ENCODE peak calls at places on chromosomes 11 and 22, in four cellular contexts. One of them, this sample, is unnamed.
A peak's percentile ranks its signal among the peaks of the same experiment; 100 is the strongest.

GRCh38 chr22:35337932-35338331 is 38.2 kb downstream of the TOM1 start:
- DNase-seq in SHP77 treated with DMSO at 0.1 percent for 48 hours: no peak
- DNase-seq in CD8-positive, alpha-beta memory T cell: no peak
- DNase-seq in endothelial cell: no peak
- DNase-seq in this sample: no peak

GRCh38 chr22:28141614-28142013 is 222.6 kb upstream of the PITPNB start:
- DNase-seq in SHP77 treated with DMSO at 0.1 percent for 48 hours: no peak
- DNase-seq in endothelial cell: no peak
- DNase-seq in CD8-positive, alpha-beta memory T cell: no peak
- DNase-seq in this sample: no peak

GRCh38 chr11:65497141-65498041 is 1.5 kb upstream of the MALAT1 start:
- DNase-seq in CD8-positive, alpha-beta memory T cell: peak; percentile 96
- DNase-seq in endothelial cell: peak; percentile 99
- DNase-seq in SHP77 treated with DMSO at 0.1 percent for 48 hours: peak; percentile 97
- DNase-seq in this sample: peak; percentile 99

GRCh38 chr11:76745059-76745376 is 38.1 kb upstream of the TSKU start:
- DNase-seq in SHP77 treated with DMSO at 0.1 percent for 48 hours: no peak
- DNase-seq in endothelial cell: no peak
- DNase-seq in CD8-positive, alpha-beta memory T cell: no peak
- DNase-seq in this sample: no peak

GRCh38 chr22:24208012-24208749 is 26.9 kb downstream of the SUSD2 start:
- DNase-seq in SHP77 treated with DMSO at 0.1 percent for 48 hours: no peak
- DNase-seq in endothelial cell: no peak
- DNase-seq in CD8-positive, alpha-beta memory T cell: no peak
- DNase-seq in this sample: no peak

GRCh38 chr11:27599217-27599616 is 92.6 kb upstream of the LIN7C start:
- DNase-seq in CD8-positive, alpha-beta memory T cell: no peak
- DNase-seq in endothelial cell: no peak
- DNase-seq in SHP77 treated with DMSO at 0.1 percent for 48 hours: no peak
- DNase-seq in this sample: no peak

GRCh38 chr22:31496735-31497146 is 405 bp downstream of the SFI1 start:
- DNase-seq in endothelial cell: peak; percentile 14
- DNase-seq in SHP77 treated with DMSO at 0.1 percent for 48 hours: no peak
- DNase-seq in CD8-positive, alpha-beta memory T cell: peak; percentile 35
- DNase-seq in this sample: no peak

GRCh38 chr11:45501980-45502545 is 163.4 kb downstream of the CHST1 start:
- DNase-seq in SHP77 treated with DMSO at 0.1 percent for 48 hours: no peak
- DNase-seq in endothelial cell: no peak
- DNase-seq in CD8-positive, alpha-beta memory T cell: no peak
- DNase-seq in this sample: no peak

GRCh38 chr11:58958500-58958899 is 19.2 kb downstream of the GLYATL1 start:
- DNase-seq in SHP77 treated with DMSO at 0.1 percent for 48 hours: no peak
- DNase-seq in CD8-positive, alpha-beta memory T cell: no peak
- DNase-seq in endothelial cell: peak; percentile 30
- DNase-seq in this sample: no peak

GRCh38 chr22:19805821-19806212 is 45.2 kb downstream of the TBX1 start:
- DNase-seq in CD8-positive, alpha-beta memory T cell: no peak
- DNase-seq in SHP77 treated with DMSO at 0.1 percent for 48 hours: no peak
- DNase-seq in endothelial cell: no peak
- DNase-seq in this sample: no peak

GRCh38 chr11:18064450-18065048 is 18.5 kb upstream of the TPH1 start:
- DNase-seq in SHP77 treated with DMSO at 0.1 percent for 48 hours: peak; percentile 3
- DNase-seq in CD8-positive, alpha-beta memory T cell: no peak
- DNase-seq in endothelial cell: no peak
- DNase-seq in this sample: no peak

GRCh38 chr11:2885676-2886081 is at the start of gene CDKN1C:
- DNase-seq in SHP77 treated with DMSO at 0.1 percent for 48 hours: peak; percentile 39
- DNase-seq in CD8-positive, alpha-beta memory T cell: peak; percentile 82
- DNase-seq in endothelial cell: peak; percentile 85
- DNase-seq in this sample: peak; percentile 77

GRCh38 chr11:75813622-75814039 is 1.4 kb upstream of the UVRAG start:
- DNase-seq in endothelial cell: no peak
- DNase-seq in SHP77 treated with DMSO at 0.1 percent for 48 hours: peak; percentile 5
- DNase-seq in CD8-positive, alpha-beta memory T cell: no peak
- DNase-seq in this sample: no peak

GRCh38 chr11:125166347-125166841 is 1.8 kb downstream of the PKNOX2 start:
- DNase-seq in CD8-positive, alpha-beta memory T cell: no peak
- DNase-seq in SHP77 treated with DMSO at 0.1 percent for 48 hours: no peak
- DNase-seq in endothelial cell: peak; percentile 45
- DNase-seq in this sample: peak; percentile 51

GRCh38 chr22:25815561-25815960 is 73.6 kb downstream of the MYO18B start:
- DNase-seq in SHP77 treated with DMSO at 0.1 percent for 48 hours: no peak
- DNase-seq in endothelial cell: no peak
- DNase-seq in CD8-positive, alpha-beta memory T cell: no peak
- DNase-seq in this sample: no peak

GRCh38 chr11:92596596-92597317 is 372.1 kb downstream of the FAT3 start:
- DNase-seq in endothelial cell: no peak
- DNase-seq in CD8-positive, alpha-beta memory T cell: no peak
- DNase-seq in SHP77 treated with DMSO at 0.1 percent for 48 hours: no peak
- DNase-seq in this sample: no peak

GRCh38 chr11:73281796-73282660 is 9.9 kb downstream of the P2RY6 start:
- DNase-seq in CD8-positive, alpha-beta memory T cell: no peak
- DNase-seq in SHP77 treated with DMSO at 0.1 percent for 48 hours: no peak
- DNase-seq in endothelial cell: no peak
- DNase-seq in this sample: no peak

GRCh38 chr11:1292018-1292643 is 17.3 kb downstream of the TOLLIP start:
- DNase-seq in SHP77 treated with DMSO at 0.1 percent for 48 hours: no peak
- DNase-seq in CD8-positive, alpha-beta memory T cell: no peak
- DNase-seq in endothelial cell: no peak
- DNase-seq in this sample: no peak

GRCh38 chr22:39724390-39724789 is 153.8 kb downstream of the CACNA1I start:
- DNase-seq in endothelial cell: no peak
- DNase-seq in SHP77 treated with DMSO at 0.1 percent for 48 hours: no peak
- DNase-seq in CD8-positive, alpha-beta memory T cell: no peak
- DNase-seq in this sample: no peak

GRCh38 chr11:45468265-45468856 is 182.2 kb upstream of the SYT13 start:
- DNase-seq in endothelial cell: peak; percentile 50
- DNase-seq in CD8-positive, alpha-beta memory T cell: no peak
- DNase-seq in SHP77 treated with DMSO at 0.1 percent for 48 hours: no peak
- DNase-seq in this sample: no peak

GRCh38 chr11:95717314-95717713 is 72.3 kb downstream of the FAM76B start:
- DNase-seq in CD8-positive, alpha-beta memory T cell: no peak
- DNase-seq in SHP77 treated with DMSO at 0.1 percent for 48 hours: no peak
- DNase-seq in endothelial cell: no peak
- DNase-seq in this sample: no peak

GRCh38 chr11:45473491-45473890 is 187.3 kb upstream of the SYT13 start:
- DNase-seq in SHP77 treated with DMSO at 0.1 percent for 48 hours: no peak
- DNase-seq in endothelial cell: no peak
- DNase-seq in CD8-positive, alpha-beta memory T cell: no peak
- DNase-seq in this sample: no peak

GRCh38 chr11:35364101-35364780 is 55.1 kb downstream of the SLC1A2 start:
- DNase-seq in CD8-positive, alpha-beta memory T cell: no peak
- DNase-seq in endothelial cell: no peak
- DNase-seq in SHP77 treated with DMSO at 0.1 percent for 48 hours: no peak
- DNase-seq in this sample: no peak

GRCh38 chr11:2121227-2122130 is 17.7 kb downstream of the IGF2 start:
- DNase-seq in SHP77 treated with DMSO at 0.1 percent for 48 hours: no peak
- DNase-seq in CD8-positive, alpha-beta memory T cell: no peak
- DNase-seq in endothelial cell: no peak
- DNase-seq in this sample: no peak

GRCh38 chr11:76861490-76861953 is 804 bp downstream of the ACER3 start:
- DNase-seq in SHP77 treated with DMSO at 0.1 percent for 48 hours: no peak
- DNase-seq in endothelial cell: no peak
- DNase-seq in CD8-positive, alpha-beta memory T cell: no peak
- DNase-seq in this sample: no peak

GRCh38 chr22:36237462-36238347 is 1.6 kb downstream of the APOL2 start:
- DNase-seq in SHP77 treated with DMSO at 0.1 percent for 48 hours: no peak
- DNase-seq in endothelial cell: no peak
- DNase-seq in CD8-positive, alpha-beta memory T cell: no peak
- DNase-seq in this sample: no peak

GRCh38 chr11:60870276-60870675 is 2.9 kb downstream of the ZP1 start:
- DNase-seq in endothelial cell: no peak
- DNase-seq in SHP77 treated with DMSO at 0.1 percent for 48 hours: no peak
- DNase-seq in CD8-positive, alpha-beta memory T cell: no peak
- DNase-seq in this sample: no peak

GRCh38 chr11:126857860-126858808 is 142.4 kb downstream of the KIRREL3 start:
- DNase-seq in CD8-positive, alpha-beta memory T cell: no peak
- DNase-seq in SHP77 treated with DMSO at 0.1 percent for 48 hours: no peak
- DNase-seq in endothelial cell: no peak
- DNase-seq in this sample: no peak

This sample was measured in NCI-H526.